ENCODE peak calls at places on chromosomes 12 and 14, in four cellular contexts. A, B, N and W are unnamed samples.

GRCh38 chr12:31783996-31784645 is 55.3 kb upstream of the AMN1 start:
- DNase-seq in A (no peak), B (no peak), N (no peak), W (no peak)

GRCh38 chr12:89825591-89826449 is 117.2 kb upstream of the ATP2B1 start:
- DNase-seq in A (peak; percentile 27), B (peak; percentile 16), N (no peak), W (no peak)

GRCh38 chr12:11500222-11500860 is 105.0 kb upstream of the PRB2 start:
- DNase-seq in A (no peak), B (peak; percentile 24), N (peak; percentile 73), W (no peak)

GRCh38 chr14:99752486-99753121 is 40.6 kb upstream of the EML1 start:
- DNase-seq in A (no peak), B (no peak), N (peak; percentile 48), W (peak; percentile 37)

GRCh38 chr12:107684990-107685359 is 624 bp upstream of the PWP1 start:
- DNase-seq in A (no peak), B (peak; percentile 32), N (peak; percentile 11), W (no peak)

GRCh38 chr12:118307069-118307954 is 65.4 kb downstream of the TAOK3 start:
- DNase-seq in A (peak; percentile 69), B (no peak), N (peak; percentile 84), W (peak; percentile 12)

GRCh38 chr12:93824514-93825500 is 147.6 kb downstream of the CRADD start:
- DNase-seq in A (no peak), B (no peak), N (no peak), W (no peak)

GRCh38 chr12:75831413-75831812 is 200.2 kb downstream of the PHLDA1 start:
- DNase-seq in A (no peak), B (no peak), N (no peak), W (no peak)

GRCh38 chr12:56333679-56334489 is at the start of gene PAN2:
- DNase-seq in A (peak; percentile 89), B (peak; percentile 99), N (peak; percentile 98), W (peak; percentile 93)

GRCh38 chr14:67837011-67837624 is 17.5 kb downstream of the RAD51B start:
- DNase-seq in A (peak; percentile 34), B (peak; percentile 79), N (peak; percentile 69), W (peak; percentile 40)

GRCh38 chr14:60616326-60617044 is 32.8 kb downstream of the SIX1 start:
- DNase-seq in A (no peak), B (no peak), N (no peak), W (no peak)

GRCh38 chr14:89304972-89305703 is 111.9 kb downstream of the FOXN3 start:
- DNase-seq in A (peak; percentile 65), B (peak; percentile 58), N (no peak), W (no peak)

GRCh38 chr14:95533391-95533821 is 1.4 kb upstream of the GLRX5 start:
- DNase-seq in A (no peak), B (peak; percentile 66), N (no peak), W (no peak)

GRCh38 chr14:51862171-51862838 is 1.9 kb downstream of the GNG2 start:
- DNase-seq in A (no peak), B (peak; percentile 32), N (no peak), W (no peak)

GRCh38 chr12:88409257-88409656 is 171.0 kb downstream of the KITLG start:
- DNase-seq in A (no peak), B (no peak), N (no peak), W (no peak)

GRCh38 chr14:41606249-41607118 is at the start of gene LRFN5:
- DNase-seq in A (no peak), B (no peak), N (no peak), W (no peak)

GRCh38 chr14:68951051-68951797 is 27.9 kb downstream of the ACTN1 start:
- DNase-seq in A (no peak), B (no peak), N (peak; percentile 100), W (peak; percentile 97)

GRCh38 chr12:31220633-31221565 is 105.1 kb downstream of the SINHCAF start:
- DNase-seq in A (no peak), B (no peak), N (peak; percentile 43), W (peak; percentile 40)

GRCh38 chr12:113063396-113064350 is 7.1 kb downstream of the DTX1 start:
- DNase-seq in A (no peak), B (peak; percentile 36), N (no peak), W (no peak)

GRCh38 chr12:38875571-38876228 is 29.7 kb downstream of the CPNE8 start:
- DNase-seq in A (no peak), B (no peak), N (no peak), W (no peak)

GRCh38 chr12:49552014-49552413 is 13.2 kb downstream of the KCNH3 start:
- DNase-seq in A (no peak), B (no peak), N (peak; percentile 40), W (no peak)

GRCh38 chr12:53624956-53625355 is 1.2 kb downstream of the ATF7 start:
- DNase-seq in A (no peak), B (peak; percentile 24), N (no peak), W (no peak)

GRCh38 chr14:91417983-91418386 is 365 bp upstream of the CCDC88C start:
- DNase-seq in A (no peak), B (peak; percentile 78), N (no peak), W (no peak)

GRCh38 chr14:73443758-73444157 is 14.6 kb downstream of the NUMB start:
- DNase-seq in A (no peak), B (no peak), N (no peak), W (no peak)

GRCh38 chr14:73438993-73439392 is 19.4 kb downstream of the NUMB start:
- DNase-seq in A (no peak), B (no peak), N (no peak), W (no peak)

GRCh38 chr14:73437206-73437605 is 21.1 kb downstream of the NUMB start:
- DNase-seq in A (no peak), B (no peak), N (no peak), W (no peak)

DNA sequence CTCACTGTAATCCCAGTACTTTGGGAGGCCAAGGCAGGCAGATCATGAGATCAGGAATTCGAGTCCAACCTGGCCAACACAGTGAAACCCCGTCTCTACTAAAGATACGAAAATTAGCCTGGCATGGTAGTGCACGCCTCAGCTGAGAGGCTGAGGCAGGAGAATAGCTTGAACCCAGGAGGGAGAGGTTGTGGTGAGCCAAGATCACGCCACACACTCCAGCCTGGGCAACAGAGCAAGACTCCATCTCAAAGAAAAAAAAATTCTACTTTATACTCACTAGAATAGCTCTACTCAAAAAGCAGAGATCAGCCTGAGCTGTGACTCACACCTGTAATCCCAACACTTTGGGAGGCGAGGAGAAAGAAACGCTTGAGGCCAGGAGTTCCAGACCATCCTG is 17.1 kb downstream of the NUMB start:
- DNase-seq in A (no peak), B (no peak), N (no peak), W (no peak)
- H4K20me1 ChIP-seq in A (no peaks in the 10 kb centered on the region), B (peaks cover 9% of the 10 kb centered on the region), N (peaks cover 7% of the 10 kb centered on the region), W (peaks cover 6% of the 10 kb centered on the region)

GRCh38 chr12:132496270-132496669 is 6.3 kb downstream of the FBRSL1 start:
- DNase-seq in A (no peak), B (no peak), N (no peak), W (no peak)
- H4K20me1 ChIP-seq in A (no peaks in the 10 kb centered on the region), B (peaks cover 5% of the 10 kb centered on the region), N (peaks cover 23% of the 10 kb centered on the region), W (peaks cover 100% of the 10 kb centered on the region)

DNA sequence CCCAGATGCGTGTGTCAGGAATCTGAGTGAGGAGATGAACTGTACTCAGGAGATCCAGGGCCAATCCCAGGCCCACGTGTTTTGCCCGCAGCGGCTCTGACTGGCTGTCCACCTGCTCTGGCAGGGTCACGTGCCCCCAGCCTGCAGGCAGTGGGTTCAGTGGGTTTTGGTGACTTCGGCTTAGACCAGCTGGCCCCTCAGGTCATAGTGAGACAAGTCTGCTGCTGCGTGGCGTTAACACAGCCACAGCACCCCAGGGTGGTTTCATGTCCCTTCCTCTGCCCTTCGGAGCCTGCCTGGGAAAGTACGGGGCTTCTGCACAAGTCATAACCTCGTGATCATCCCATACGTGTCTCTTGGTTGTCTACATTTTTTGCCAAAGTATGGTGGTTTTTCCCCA is 2.6 kb downstream of the FBRSL1 start:
- DNase-seq in A (peak; percentile 39), B (no peak), N (no peak), W (no peak)
- H4K20me1 ChIP-seq in A (no peaks in the 10 kb centered on the region), B (peaks cover 10% of the 10 kb centered on the region), N (peaks cover 19% of the 10 kb centered on the region), W (peaks cover 68% of the 10 kb centered on the region)

DNA sequence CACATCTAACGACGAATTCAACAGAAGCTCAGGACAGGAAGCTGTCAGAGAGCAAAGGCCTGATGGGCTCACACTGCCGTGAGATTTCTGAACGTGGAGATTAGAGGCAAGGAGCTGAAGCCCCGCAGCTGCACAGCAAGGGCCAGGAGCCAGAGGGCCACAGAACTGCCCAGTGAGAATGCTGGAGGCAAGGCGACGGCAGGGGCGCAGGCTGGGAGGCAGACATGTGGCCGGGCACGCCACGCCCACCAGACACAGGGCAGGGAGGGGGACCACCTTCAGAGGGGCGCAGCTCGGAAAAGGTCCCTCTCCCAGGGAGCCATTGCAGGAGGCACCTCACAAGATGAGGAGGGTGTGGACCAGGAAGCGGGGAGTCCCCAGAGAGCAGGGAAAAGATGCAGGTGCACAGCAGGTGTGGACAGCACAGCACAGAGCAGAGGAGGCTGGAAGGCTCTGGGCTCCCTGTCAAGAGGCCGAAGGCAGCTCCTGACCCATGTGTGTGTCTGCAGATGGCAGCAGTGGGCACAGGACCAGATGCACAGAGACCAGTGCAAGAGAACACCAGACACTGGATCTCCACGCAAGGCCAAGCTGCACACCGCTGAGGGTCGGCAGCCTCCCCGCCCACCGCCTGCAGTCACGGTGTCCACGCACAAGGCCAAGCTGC is 23.0 kb downstream of the BTBD6 start:
- DNase-seq in A (no peak), B (no peak), N (no peak), W (no peak)
- H4K20me1 ChIP-seq in A (no peaks in the 10 kb centered on the region), B (no peaks in the 10 kb centered on the region), N (peaks cover 3% of the 10 kb centered on the region), W (peaks cover 24% of the 10 kb centered on the region)

DNA sequence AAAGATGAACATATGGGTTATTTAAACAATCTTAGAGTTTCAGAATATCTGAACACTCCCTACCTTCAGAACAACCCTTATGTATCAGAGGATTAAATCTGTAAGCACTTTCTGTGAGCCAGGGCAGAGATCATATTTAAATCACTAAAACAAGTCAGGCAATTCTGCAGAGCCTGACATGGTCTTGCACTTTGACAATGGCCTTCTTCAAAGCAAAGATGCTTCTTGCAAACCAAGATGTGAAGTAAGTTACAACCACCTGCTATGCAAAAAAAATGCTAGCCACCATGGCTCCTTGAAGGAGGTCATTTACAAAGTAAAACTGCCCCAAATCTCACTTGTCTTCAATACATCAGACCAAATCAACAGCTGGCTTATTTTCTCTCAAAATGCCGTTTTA is 3.2 kb downstream of the PPP1CC start:
- DNase-seq in A (no peak), B (peak; percentile 68), N (no peak), W (no peak)
- H4K20me1 ChIP-seq in A (peaks cover 14% of the 10 kb centered on the region), B (peaks cover 39% of the 10 kb centered on the region), N (peaks cover 22% of the 10 kb centered on the region), W (peaks cover 74% of the 10 kb centered on the region)

DNA sequence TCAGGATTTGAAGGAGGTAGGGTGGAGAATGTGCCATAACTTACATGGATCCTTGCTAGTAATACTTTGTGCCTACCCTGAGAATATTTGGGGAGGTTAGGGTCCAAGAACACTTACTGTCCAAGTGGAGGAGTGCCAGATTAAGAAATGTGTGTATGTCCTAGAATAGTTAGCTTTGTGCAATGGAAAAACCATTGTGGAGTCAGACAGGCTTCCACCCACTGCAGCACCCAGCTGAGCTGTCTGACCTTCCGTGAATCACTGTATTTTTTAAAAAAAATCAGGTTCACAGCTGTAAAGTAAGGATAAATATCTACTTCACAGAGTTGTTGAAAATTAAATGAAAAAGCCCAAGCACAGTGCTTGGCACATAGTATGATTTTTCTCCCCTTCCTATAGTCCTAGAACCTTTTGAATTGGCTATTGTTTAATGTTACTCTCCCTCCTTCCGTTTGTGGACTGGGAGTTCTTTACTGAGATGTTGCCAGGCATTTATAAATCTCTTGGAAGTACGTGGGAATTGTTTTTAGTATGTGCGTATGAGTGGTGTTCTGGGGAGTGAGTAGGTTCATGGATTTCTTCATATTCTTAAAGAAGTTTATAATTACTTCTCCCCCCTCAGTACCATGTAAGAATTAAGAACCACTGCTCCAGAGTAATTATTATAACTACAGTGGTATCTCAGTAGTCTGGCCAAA is 9.2 kb downstream of the RAB21 start:
- DNase-seq in A (no peak), B (no peak), N (peak; percentile 24), W (no peak)
- H4K20me1 ChIP-seq in A (no peaks in the 10 kb centered on the region), B (peaks cover 6% of the 10 kb centered on the region), N (peaks cover 2% of the 10 kb centered on the region), W (peaks cover 18% of the 10 kb centered on the region)